ENCODE peak calls at places on chromosomes 6 and 20, in five cellular contexts. One of them, this sample, is unnamed.
A peak's percentile ranks its signal among the peaks of the same experiment; 100 is the strongest.

GRCh38 chr6:128538763-128539162 is 18.4 kb upstream of the PTPRK start:
- DNase-seq in H9: no peak
- DNase-seq in IMR-90: peak; percentile 75
- DNase-seq in neuronal stem cell: no peak
- DNase-seq in H1: no peak
- DNase-seq in this sample: no peak

GRCh38 chr20:45798935-45799642 is 7.3 kb downstream of the DNTTIP1 start:
- DNase-seq in H9: peak; percentile 79
- DNase-seq in IMR-90: peak; percentile 42
- DNase-seq in neuronal stem cell: peak; percentile 31
- DNase-seq in H1: peak; percentile 81
- DNase-seq in this sample: peak; percentile 69

GRCh38 chr6:87151786-87152527 is 3.4 kb upstream of the ZNF292 start:
- DNase-seq in H9: peak; percentile 68
- DNase-seq in IMR-90: peak; percentile 31
- DNase-seq in neuronal stem cell: peak; percentile 52
- DNase-seq in H1: peak; percentile 85
- DNase-seq in this sample: peak; percentile 66

GRCh38 chr6:26553264-26553738 is 15.1 kb downstream of the HMGN4 start:
- DNase-seq in H9: peak; percentile 76
- DNase-seq in IMR-90: peak; percentile 75
- DNase-seq in neuronal stem cell: peak; percentile 73
- DNase-seq in H1: peak; percentile 93
- DNase-seq in this sample: peak; percentile 81

GRCh38 chr6:37971711-37972410 is 152.3 kb downstream of the ZFAND3 start:
- DNase-seq in H9: no peak
- DNase-seq in IMR-90: peak; percentile 72
- DNase-seq in neuronal stem cell: no peak
- DNase-seq in H1: no peak
- DNase-seq in this sample: peak; percentile 64

GRCh38 chr6:170137176-170137891 is 153.5 kb downstream of the DLL1 start:
- DNase-seq in H9: peak; percentile 20
- DNase-seq in IMR-90: no peak
- DNase-seq in neuronal stem cell: no peak
- DNase-seq in H1: peak; percentile 11
- DNase-seq in this sample: no peak

GRCh38 chr6:112282217-112282616 is 27.9 kb upstream of the LAMA4 start:
- DNase-seq in H9: no peak
- DNase-seq in IMR-90: peak; percentile 97
- DNase-seq in neuronal stem cell: no peak
- DNase-seq in H1: no peak
- DNase-seq in this sample: peak; percentile 90

GRCh38 chr20:44959896-44960852 is at the start of gene TOMM34:
- DNase-seq in H9: peak; percentile 94
- DNase-seq in IMR-90: peak; percentile 90
- DNase-seq in neuronal stem cell: peak; percentile 89
- DNase-seq in H1: peak; percentile 97
- DNase-seq in this sample: peak; percentile 91

GRCh38 chr20:45897692-45898091 is 6.6 kb downstream of the CTSA start:
- DNase-seq in H9: no peak
- DNase-seq in IMR-90: no peak
- DNase-seq in neuronal stem cell: no peak
- DNase-seq in H1: no peak
- DNase-seq in this sample: no peak

GRCh38 chr20:8449120-8449519 is 317.1 kb downstream of the PLCB1 start:
- DNase-seq in H9: no peak
- DNase-seq in IMR-90: peak; percentile 28
- DNase-seq in neuronal stem cell: no peak
- DNase-seq in H1: no peak
- DNase-seq in this sample: peak; percentile 35

GRCh38 chr6:123091091-123091895 is 95.3 kb downstream of the CLVS2 start:
- DNase-seq in H9: no peak
- DNase-seq in IMR-90: no peak
- DNase-seq in neuronal stem cell: no peak
- DNase-seq in H1: no peak
- DNase-seq in this sample: peak; percentile 64

GRCh38 chr6:71531841-71532240 is 243.2 kb downstream of the OGFRL1 start:
- DNase-seq in H9: peak; percentile 28
- DNase-seq in IMR-90: no peak
- DNase-seq in neuronal stem cell: no peak
- DNase-seq in H1: no peak
- DNase-seq in this sample: no peak

GRCh38 chr6:53986165-53986720 is 125.0 kb upstream of the MLIP start:
- DNase-seq in H9: no peak
- DNase-seq in IMR-90: peak; percentile 70
- DNase-seq in neuronal stem cell: peak; percentile 32
- DNase-seq in H1: no peak
- DNase-seq in this sample: peak; percentile 72

GRCh38 chr6:139082370-139082769 is 52.5 kb upstream of the HECA start:
- DNase-seq in H9: no peak
- DNase-seq in IMR-90: no peak
- DNase-seq in neuronal stem cell: no peak
- DNase-seq in H1: no peak
- DNase-seq in this sample: no peak

GRCh38 chr6:136983692-136984091 is 61.1 kb downstream of the IL20RA start:
- DNase-seq in H9: no peak
- DNase-seq in IMR-90: no peak
- DNase-seq in neuronal stem cell: no peak
- DNase-seq in H1: no peak
- DNase-seq in this sample: no peak

GRCh38 chr6:170011233-170012142 is 260.1 kb downstream of the ERMARD start:
- DNase-seq in H9: peak; percentile 23
- DNase-seq in IMR-90: no peak
- DNase-seq in neuronal stem cell: no peak
- DNase-seq in H1: no peak
- DNase-seq in this sample: no peak

GRCh38 chr6:53790886-53791285 is 3.9 kb upstream of the LRRC1 start:
- DNase-seq in H9: no peak
- DNase-seq in IMR-90: peak; percentile 41
- DNase-seq in neuronal stem cell: no peak
- DNase-seq in H1: no peak
- DNase-seq in this sample: no peak

GRCh38 chr6:150547511-150548222 is 52.0 kb upstream of the PLEKHG1 start:
- DNase-seq in H9: peak; percentile 40
- DNase-seq in IMR-90: no peak
- DNase-seq in neuronal stem cell: no peak
- DNase-seq in H1: no peak
- DNase-seq in this sample: no peak

GRCh38 chr20:49612127-49612738 is 44.3 kb upstream of the PTGIS start:
- DNase-seq in H9: no peak
- DNase-seq in IMR-90: no peak
- DNase-seq in neuronal stem cell: no peak
- DNase-seq in H1: no peak
- DNase-seq in this sample: no peak

GRCh38 chr6:144360401-144360800 is 75.3 kb downstream of the UTRN start:
- DNase-seq in H9: peak; percentile 53
- DNase-seq in IMR-90: no peak
- DNase-seq in neuronal stem cell: no peak
- DNase-seq in H1: no peak
- DNase-seq in this sample: no peak

GRCh38 chr20:44392776-44393607 is 37.5 kb downstream of the HNF4A start:
- DNase-seq in H9: no peak
- DNase-seq in IMR-90: no peak
- DNase-seq in neuronal stem cell: no peak
- DNase-seq in H1: no peak
- DNase-seq in this sample: no peak

GRCh38 chr6:36949636-36950035 is 4.9 kb upstream of the PI16 start:
- DNase-seq in H9: no peak
- DNase-seq in IMR-90: peak; percentile 85
- DNase-seq in neuronal stem cell: no peak
- DNase-seq in H1: no peak
- DNase-seq in this sample: peak; percentile 49

GRCh38 chr6:150116195-150116800 is 26.5 kb upstream of the PPP1R14C start:
- DNase-seq in H9: no peak
- DNase-seq in IMR-90: no peak
- DNase-seq in neuronal stem cell: no peak
- DNase-seq in H1: no peak
- DNase-seq in this sample: no peak

GRCh38 chr6:123094768-123095167 is 98.7 kb downstream of the CLVS2 start:
- DNase-seq in H9: no peak
- DNase-seq in IMR-90: no peak
- DNase-seq in neuronal stem cell: no peak
- DNase-seq in H1: no peak
- DNase-seq in this sample: no peak

GRCh38 chr6:54428437-54428836 is 120.2 kb downstream of the TINAG start:
- DNase-seq in H9: no peak
- DNase-seq in IMR-90: no peak
- DNase-seq in neuronal stem cell: no peak
- DNase-seq in H1: no peak
- DNase-seq in this sample: no peak

GRCh38 chr6:18262812-18263560 is 1.3 kb downstream of the DEK start:
- DNase-seq in H9: no peak
- DNase-seq in IMR-90: peak; percentile 9
- DNase-seq in neuronal stem cell: no peak
- DNase-seq in H1: no peak
- DNase-seq in this sample: peak; percentile 47
- H3K4ac ChIP-seq in H9: no peak overlapping the region
- H3K4ac ChIP-seq in IMR-90: peak overlapping the region; percentile 83
- H3K4ac ChIP-seq in neuronal stem cell: no peak overlapping the region
- H3K4ac ChIP-seq in H1: peak overlapping the region; percentile 87
- H3K4ac ChIP-seq in this sample: no peak overlapping the region

GRCh38 chr6:11149551-11149950 is 38.0 kb upstream of the ERVFRD-1 start:
- DNase-seq in H9: no peak
- DNase-seq in IMR-90: no peak
- DNase-seq in neuronal stem cell: no peak
- DNase-seq in H1: no peak
- DNase-seq in this sample: no peak
- H4K91ac ChIP-seq in H9: no peak overlapping the region
- H4K91ac ChIP-seq in IMR-90: no peak overlapping the region
- H4K91ac ChIP-seq in neuronal stem cell: no peak overlapping the region
- H4K91ac ChIP-seq in H1: no peak overlapping the region
- H4K91ac ChIP-seq in this sample: no peak overlapping the region

GRCh38 chr6:75416443-75416842 is 77.2 kb downstream of the FILIP1 start:
- DNase-seq in H9: no peak
- DNase-seq in IMR-90: no peak
- DNase-seq in neuronal stem cell: no peak
- DNase-seq in H1: no peak
- DNase-seq in this sample: no peak

GRCh38 chr6:75419980-75420379 is 73.6 kb downstream of the FILIP1 start:
- DNase-seq in H9: no peak
- DNase-seq in IMR-90: no peak
- DNase-seq in neuronal stem cell: no peak
- DNase-seq in H1: no peak
- DNase-seq in this sample: no peak

GRCh38 chr6:75415804-75416203 is 77.8 kb downstream of the FILIP1 start:
- DNase-seq in H9: no peak
- DNase-seq in IMR-90: no peak
- DNase-seq in neuronal stem cell: no peak
- DNase-seq in H1: no peak
- DNase-seq in this sample: no peak

GRCh38 chr6:75419408-75419807 is 74.2 kb downstream of the FILIP1 start:
- DNase-seq in H9: no peak
- DNase-seq in IMR-90: no peak
- DNase-seq in neuronal stem cell: no peak
- DNase-seq in H1: no peak
- DNase-seq in this sample: no peak

DNA sequence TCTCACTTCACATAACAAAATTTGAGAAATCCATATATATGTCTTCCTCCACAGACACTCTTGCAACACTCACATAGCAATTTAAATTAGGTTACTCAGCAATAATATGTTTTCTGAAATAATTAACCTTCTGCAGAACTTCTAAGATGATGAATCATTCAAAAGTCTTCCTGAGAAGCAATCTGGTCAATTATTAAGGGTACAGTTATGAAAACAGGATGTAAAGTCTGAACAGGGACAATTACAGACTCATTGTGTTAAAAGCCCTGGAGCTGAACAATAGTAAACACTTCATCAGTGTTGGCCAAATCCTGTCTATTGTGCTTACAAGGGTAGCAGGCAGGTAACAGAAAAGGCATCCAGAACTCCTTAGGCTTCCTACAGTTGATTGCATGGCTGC is 75.4 kb downstream of the FILIP1 start:
- DNase-seq in H9: no peak
- DNase-seq in IMR-90: no peak
- DNase-seq in neuronal stem cell: no peak
- DNase-seq in H1: no peak
- DNase-seq in this sample: no peak
- H4K8ac ChIP-seq in H9: no peak overlapping the region
- H4K8ac ChIP-seq in IMR-90: no peak overlapping the region
- H4K8ac ChIP-seq in neuronal stem cell: no peak overlapping the region
- H4K8ac ChIP-seq in H1: no peak overlapping the region
- H4K8ac ChIP-seq in this sample: no peak overlapping the region

DNA sequence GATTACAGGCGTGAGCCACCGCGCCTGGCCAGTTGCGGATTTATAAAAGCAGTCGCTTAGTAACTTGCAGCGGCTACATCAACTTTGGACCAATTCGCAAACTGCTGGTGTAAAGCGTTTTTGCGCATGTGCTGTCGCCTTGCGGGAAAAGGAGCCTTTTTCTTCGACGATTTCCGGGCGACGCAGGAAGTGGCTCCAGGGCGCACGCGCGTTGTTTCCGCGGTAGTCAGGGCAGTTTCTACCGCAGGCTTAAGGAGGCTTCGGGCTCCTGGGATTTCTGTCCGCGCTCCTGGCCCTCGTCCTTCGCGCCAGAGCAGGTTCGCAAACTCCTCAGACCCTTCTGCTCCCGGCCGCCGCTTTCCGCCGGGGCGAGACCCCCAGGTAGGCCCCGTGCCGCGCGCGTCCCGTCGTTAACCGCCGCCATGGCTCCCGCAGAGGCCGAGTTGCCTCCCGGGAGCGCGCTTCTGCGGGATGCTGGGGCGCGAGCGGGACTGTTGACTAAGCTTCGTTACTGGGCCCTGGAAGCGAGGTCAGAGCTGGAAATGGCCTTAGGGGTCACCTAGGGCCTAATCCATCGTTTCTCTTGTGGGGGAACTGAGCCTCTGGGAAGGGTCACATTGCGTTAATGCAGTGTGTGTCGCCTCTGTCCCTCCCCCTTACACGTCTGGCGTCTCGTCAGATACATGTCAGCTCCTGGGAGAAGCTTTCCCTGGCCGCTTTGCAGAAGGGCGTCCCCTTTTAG is at the start of gene RAE1:
- DNase-seq in H9: peak; percentile 92
- DNase-seq in IMR-90: peak; percentile 92
- DNase-seq in neuronal stem cell: peak; percentile 83
- DNase-seq in H1: peak; percentile 90
- DNase-seq in this sample: peak; percentile 95
- H3K4ac ChIP-seq in H9: no peak within 1 kb of the TSS
- H3K4ac ChIP-seq in IMR-90: peak within 1 kb of the TSS; percentile 79
- H3K4ac ChIP-seq in neuronal stem cell: peak within 1 kb of the TSS; percentile 24
- H3K4ac ChIP-seq in H1: peak within 1 kb of the TSS; percentile 16
- H3K4ac ChIP-seq in this sample: peak within 1 kb of the TSS; percentile 66

GRCh38 chr6:148724428-148724827 is 22.4 kb upstream of the UST start:
- DNase-seq in H9: no peak
- DNase-seq in IMR-90: no peak
- DNase-seq in neuronal stem cell: no peak
- DNase-seq in H1: no peak
- DNase-seq in this sample: no peak
- H4K91ac ChIP-seq in H9: no peak overlapping the region
- H4K91ac ChIP-seq in IMR-90: no peak overlapping the region
- H4K91ac ChIP-seq in neuronal stem cell: no peak overlapping the region
- H4K91ac ChIP-seq in H1: no peak overlapping the region
- H4K91ac ChIP-seq in this sample: no peak overlapping the region

DNA sequence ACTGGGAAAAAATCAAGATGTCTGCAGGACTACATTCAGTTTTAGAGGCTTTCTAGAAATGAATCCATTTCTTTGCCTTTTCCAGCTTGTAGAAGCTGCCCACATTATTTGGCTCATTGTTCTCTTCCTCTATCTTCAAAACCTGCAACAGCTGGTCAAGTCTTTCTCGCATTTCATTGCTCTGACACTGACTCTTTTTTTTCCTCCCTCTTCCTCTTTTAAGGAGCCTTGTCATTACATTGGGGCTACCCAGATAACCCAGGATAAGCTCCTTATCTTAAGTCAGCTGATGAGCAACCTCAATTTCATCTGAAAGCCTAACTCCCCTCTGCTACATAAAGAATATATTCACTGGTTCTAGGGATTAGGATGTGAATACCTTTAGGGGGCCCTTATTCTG is 53.2 kb upstream of the CEP162 start:
- DNase-seq in H9: no peak
- DNase-seq in IMR-90: no peak
- DNase-seq in neuronal stem cell: no peak
- DNase-seq in H1: no peak
- DNase-seq in this sample: no peak
- H4K8ac ChIP-seq in H9: no peak overlapping the region
- H4K8ac ChIP-seq in IMR-90: no peak overlapping the region
- H4K8ac ChIP-seq in neuronal stem cell: no peak overlapping the region
- H4K8ac ChIP-seq in H1: no peak overlapping the region
- H4K8ac ChIP-seq in this sample: no peak overlapping the region